ENCODE peak calls at places on chromosomes 6 and 20, in four cellular contexts. G, C, S and U are unnamed samples.

GRCh38 chr6:169935348-169935718 is 183.9 kb downstream of the ERMARD start:
- DNase-seq in G (no peak), S (no peak), C (no peak), U (no peak)

GRCh38 chr6:44039191-44039719 is 88.0 kb downstream of the MRPL14 start:
- DNase-seq in S (no peak), C (no peak), G (no peak), U (no peak)

GRCh38 chr6:19879663-19880062 is 42.5 kb downstream of the ID4 start:
- DNase-seq in S (no peak), G (no peak), C (no peak), U (no peak)

GRCh38 chr20:51749674-51750036 is 18.5 kb downstream of the ATP9A start:
- DNase-seq in G (no peak), C (no peak), S (no peak), U (no peak)

GRCh38 chr6:44508646-44509045 is 121.1 kb downstream of the CDC5L start:
- DNase-seq in S (no peak), G (no peak), C (no peak), U (no peak)

GRCh38 chr6:140744648-140745320 is 1370.3 kb upstream of the CITED2 start:
- DNase-seq in S (no peak), G (no peak), C (no peak), U (no peak)

GRCh38 chr6:34554593-34555322 is 1.4 kb downstream of the SPDEF start:
- DNase-seq in G (no peak), C (no peak), S (no peak), U (no peak)

GRCh38 chr20:38789503-38790209 is 15.8 kb upstream of the PPP1R16B start:
- DNase-seq in S (no peak), C (no peak), G (no peak), U (no peak)

GRCh38 chr6:77341058-77341986 is 122.0 kb downstream of the HTR1B start:
- DNase-seq in S (no peak), G (no peak), C (no peak), U (no peak)

GRCh38 chr6:136318676-136319075 is 29.0 kb upstream of the BCLAF1 start:
- DNase-seq in C (no peak), G (no peak), S (no peak), U (no peak)

GRCh38 chr20:50195524-50196120 is 5.0 kb downstream of the CEBPB start:
- DNase-seq in S (no peak), C (no peak), G (no peak), U (no peak)
- TF ChIP-seq TCF12 in S (no peak), C (no peak), G (no peak), U (no peak)

GRCh38 chr6:52612336-52613096 is 35.7 kb upstream of the TRAM2 start:
- DNase-seq in G (no peak), S (peak), C (no peak), U (no peak)

GRCh38 chr6:52605610-52606185 is 28.8 kb upstream of the TRAM2 start:
- DNase-seq in G (no peak), C (no peak), S (no peak), U (no peak)

GRCh38 chr6:52611833-52612232 is 35.0 kb upstream of the TRAM2 start:
- DNase-seq in S (no peak), G (no peak), C (no peak), U (no peak)

GRCh38 chr6:52609968-52610367 is 33.1 kb upstream of the TRAM2 start:
- DNase-seq in S (peak), G (no peak), C (no peak), U (no peak)

DNA sequence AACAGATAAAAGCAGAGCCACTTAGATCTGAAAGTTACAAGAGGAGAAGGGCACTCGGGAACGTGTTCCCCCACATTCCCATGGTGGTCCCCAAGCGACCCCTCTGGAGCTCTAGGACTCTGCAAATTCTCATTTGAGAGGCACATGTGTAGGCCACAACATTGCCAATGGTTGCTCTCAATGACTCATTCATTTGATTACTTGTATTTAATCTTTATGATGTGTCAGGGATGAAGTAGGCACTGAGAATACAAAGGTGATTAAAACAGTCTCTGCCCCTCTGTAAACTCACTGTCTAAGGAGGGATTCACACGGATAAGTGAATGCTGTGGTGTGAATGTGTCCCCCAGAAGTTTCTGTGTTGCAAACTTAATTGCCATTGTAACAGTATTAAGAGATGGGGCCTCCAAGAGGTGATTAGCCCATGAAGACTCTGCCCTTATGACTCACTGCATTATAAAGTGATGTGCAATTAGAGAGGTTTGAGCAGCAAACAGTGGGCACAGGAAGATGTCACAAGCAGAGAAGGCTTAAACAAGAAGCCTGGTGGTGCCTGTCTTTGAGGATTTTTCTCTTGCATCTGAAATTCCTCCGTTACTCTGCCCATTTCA is 34.0 kb upstream of the TRAM2 start:
- DNase-seq in G (no peak), C (no peak), S (no peak), U (peak)
- TF ChIP-seq TCF12 in G (no peak), C (no peak), S (no peak), U (no peak)

DNA sequence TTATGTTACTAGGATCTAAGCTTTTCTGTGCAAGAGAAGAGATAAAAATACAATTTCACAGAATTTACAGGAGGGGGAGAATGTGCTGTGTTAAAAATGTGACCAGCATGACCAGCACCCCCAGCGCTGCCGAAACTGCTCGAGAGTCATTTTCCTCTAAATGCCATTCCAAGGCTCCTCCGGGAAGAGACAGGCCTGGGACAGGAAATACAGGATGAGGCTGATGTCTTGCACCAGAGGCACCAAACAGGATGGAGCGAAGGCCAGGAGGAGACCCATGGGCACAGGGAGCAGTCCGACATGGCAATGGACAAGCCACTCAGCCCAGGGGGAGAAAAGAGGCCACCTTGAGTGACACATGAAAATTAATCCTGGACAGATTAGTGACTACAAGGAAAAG is 21.0 kb downstream of the TAF4 start:
- DNase-seq in S (no peak), C (no peak), G (no peak), U (no peak)
- TF ChIP-seq TCF12 in S (no peak), C (no peak), G (no peak), U (no peak)

GRCh38 chr6:54361188-54361587 is 52.9 kb downstream of the TINAG start:
- DNase-seq in S (no peak), C (no peak), G (no peak), U (no peak)

GRCh38 chr6:54366647-54367327 is 58.5 kb downstream of the TINAG start:
- DNase-seq in G (no peak), C (no peak), S (no peak), U (no peak)

DNA sequence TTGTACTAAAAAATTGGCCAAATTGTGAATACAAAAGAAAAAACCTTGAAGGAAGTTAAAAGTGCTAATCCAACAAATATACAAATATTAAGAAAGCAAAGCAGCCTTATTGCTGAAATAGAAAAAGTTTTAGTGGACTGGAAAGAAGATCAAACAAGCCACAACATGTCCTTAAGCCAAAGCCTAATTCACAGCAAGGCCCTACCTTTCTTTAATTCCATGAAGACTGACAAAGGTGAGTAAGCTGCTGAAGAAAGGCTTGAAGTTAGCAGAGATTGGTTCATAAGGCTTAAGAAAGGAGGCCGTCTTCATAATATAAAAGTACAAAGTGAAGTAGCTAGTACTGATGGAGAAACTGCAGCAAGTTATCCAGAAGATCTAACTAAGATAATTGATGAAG is 53.5 kb downstream of the TINAG start:
- DNase-seq in C (no peak), G (no peak), S (no peak), U (no peak)
- TF ChIP-seq TCF12 in C (no peak), G (no peak), S (no peak), U (no peak)